ENCODE peak calls at places on chromosomes 6 and 20, in four cellular contexts. One of them, this sample, is unnamed.

GRCh38 chr6:46347669-46348068 is 143.6 kb downstream of the RCAN2 start:
- DNase-seq in A549: no peak
- DNase-seq in mesothelial cell of epicardium: no peak
- DNase-seq in MM.1S: no peak
- DNase-seq in this sample: no peak

GRCh38 chr20:62977613-62978558 is 25.4 kb downstream of the SLC17A9 start:
- DNase-seq in mesothelial cell of epicardium: no peak
- DNase-seq in MM.1S: peak; percentile 70
- DNase-seq in A549: peak; percentile 34
- DNase-seq in this sample: peak; percentile 66

GRCh38 chr6:65231616-65232015 is 475.4 kb downstream of the EYS start:
- DNase-seq in MM.1S: no peak
- DNase-seq in A549: no peak
- DNase-seq in mesothelial cell of epicardium: no peak
- DNase-seq in this sample: no peak

GRCh38 chr6:77678048-77678447 is 25.2 kb downstream of the MEI4 start:
- DNase-seq in mesothelial cell of epicardium: no peak
- DNase-seq in MM.1S: no peak
- DNase-seq in A549: no peak
- DNase-seq in this sample: no peak

GRCh38 chr6:24935753-24936152 is at the start of gene RIPOR2:
- DNase-seq in MM.1S: no peak
- DNase-seq in mesothelial cell of epicardium: no peak
- DNase-seq in A549: peak; percentile 3
- DNase-seq in this sample: peak; percentile 65

GRCh38 chr6:111817451-111818146 is 55.7 kb downstream of the FYN start:
- DNase-seq in A549: no peak
- DNase-seq in mesothelial cell of epicardium: no peak
- DNase-seq in MM.1S: no peak
- DNase-seq in this sample: no peak

GRCh38 chr6:123733180-123733579 is 70.5 kb upstream of the NKAIN2 start:
- DNase-seq in A549: no peak
- DNase-seq in mesothelial cell of epicardium: no peak
- DNase-seq in MM.1S: no peak
- DNase-seq in this sample: no peak

GRCh38 chr20:31682927-31683326 is 39.7 kb downstream of the BCL2L1 start:
- DNase-seq in mesothelial cell of epicardium: no peak
- DNase-seq in MM.1S: no peak
- DNase-seq in A549: no peak
- DNase-seq in this sample: no peak

GRCh38 chr6:97705568-97705967 is 422.6 kb upstream of the MMS22L start:
- DNase-seq in A549: peak; percentile 11
- DNase-seq in mesothelial cell of epicardium: no peak
- DNase-seq in MM.1S: no peak
- DNase-seq in this sample: no peak

GRCh38 chr20:15925376-15925775 is 647.9 kb downstream of the KIF16B start:
- DNase-seq in A549: no peak
- DNase-seq in MM.1S: no peak
- DNase-seq in mesothelial cell of epicardium: no peak
- DNase-seq in this sample: no peak

GRCh38 chr6:107064579-107065065 is 36.6 kb downstream of the MTRES1 start:
- DNase-seq in mesothelial cell of epicardium: no peak
- DNase-seq in MM.1S: peak; percentile 79
- DNase-seq in A549: no peak
- DNase-seq in this sample: no peak

GRCh38 chr6:141675957-141676356 is 456.8 kb upstream of the GJE1 start:
- DNase-seq in MM.1S: no peak
- DNase-seq in A549: peak; percentile 1
- DNase-seq in mesothelial cell of epicardium: no peak
- DNase-seq in this sample: no peak

GRCh38 chr6:106477790-106478189 is 117.3 kb downstream of the CRYBG1 start:
- DNase-seq in A549: no peak
- DNase-seq in MM.1S: no peak
- DNase-seq in mesothelial cell of epicardium: no peak
- DNase-seq in this sample: no peak

GRCh38 chr6:14964901-14965300 is 281.0 kb upstream of the JARID2 start:
- DNase-seq in mesothelial cell of epicardium: no peak
- DNase-seq in MM.1S: no peak
- DNase-seq in A549: no peak
- DNase-seq in this sample: no peak

GRCh38 chr6:32836873-32837272 is 1.7 kb downstream of the TAP2 start:
- DNase-seq in A549: no peak
- DNase-seq in mesothelial cell of epicardium: no peak
- DNase-seq in MM.1S: no peak
- DNase-seq in this sample: no peak

GRCh38 chr6:111220383-111221031 is 133.2 kb downstream of the SLC16A10 start:
- DNase-seq in A549: no peak
- DNase-seq in MM.1S: no peak
- DNase-seq in mesothelial cell of epicardium: no peak
- DNase-seq in this sample: no peak

GRCh38 chr6:139540276-139540675 is 165.8 kb upstream of the CITED2 start:
- DNase-seq in A549: no peak
- DNase-seq in mesothelial cell of epicardium: no peak
- DNase-seq in MM.1S: no peak
- DNase-seq in this sample: peak; percentile 36

GRCh38 chr20:14882157-14882556 is 544.7 kb upstream of the FLRT3 start:
- DNase-seq in A549: no peak
- DNase-seq in mesothelial cell of epicardium: no peak
- DNase-seq in MM.1S: no peak
- DNase-seq in this sample: no peak
- TF ChIP-seq CTCF in A549: no peak
- TF ChIP-seq CTCF in mesothelial cell of epicardium: no peak
- TF ChIP-seq CTCF in MM.1S: no peak
- TF ChIP-seq CTCF in this sample: no peak

GRCh38 chr6:73285674-73286283 is 22.8 kb upstream of the KHDC1 start:
- DNase-seq in MM.1S: peak; percentile 11
- DNase-seq in mesothelial cell of epicardium: no peak
- DNase-seq in A549: peak; percentile 47
- DNase-seq in this sample: no peak
- TF ChIP-seq CTCF in MM.1S: peak; percentile 31
- TF ChIP-seq CTCF in mesothelial cell of epicardium: no peak
- TF ChIP-seq CTCF in A549: peak; percentile 41
- TF ChIP-seq CTCF in this sample: peak; percentile 22

GRCh38 chr20:45685896-45686295 is 15.9 kb upstream of the WFDC11 start:
- DNase-seq in MM.1S: no peak
- DNase-seq in mesothelial cell of epicardium: no peak
- DNase-seq in A549: peak; percentile 25
- DNase-seq in this sample: no peak
- TF ChIP-seq CTCF in MM.1S: no peak
- TF ChIP-seq CTCF in mesothelial cell of epicardium: no peak
- TF ChIP-seq CTCF in A549: no peak
- TF ChIP-seq CTCF in this sample: peak; percentile 2

DNA sequence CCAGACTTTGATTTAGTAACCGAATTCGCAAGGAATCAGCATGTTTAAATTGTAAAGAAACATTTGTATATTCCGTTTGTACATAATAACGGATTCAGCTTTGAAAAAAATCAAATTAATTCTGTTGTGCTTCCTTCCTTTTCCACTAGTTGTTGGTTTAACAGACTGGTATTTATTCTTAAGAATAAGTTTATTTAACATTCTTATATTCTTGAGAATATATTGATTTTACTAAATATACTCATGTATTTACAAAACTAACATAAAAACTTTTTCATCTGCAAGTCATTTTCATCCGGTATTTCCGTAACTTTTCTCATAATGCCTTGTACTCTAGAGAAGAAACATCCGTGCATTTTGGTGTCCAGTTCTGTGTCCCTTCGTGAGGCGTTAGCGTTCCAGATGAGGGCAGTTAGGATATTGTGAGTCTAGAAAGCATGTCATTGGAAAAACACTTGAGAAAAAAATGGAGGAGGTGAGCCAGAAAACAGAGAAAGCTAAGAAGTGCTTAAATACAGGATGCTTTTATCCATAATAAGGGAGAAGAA is 1.6 kb downstream of the WRNIP1 start:
- DNase-seq in MM.1S: no peak
- DNase-seq in A549: no peak
- DNase-seq in mesothelial cell of epicardium: no peak
- DNase-seq in this sample: no peak
- TF ChIP-seq CTCF in MM.1S: no peak
- TF ChIP-seq CTCF in A549: no peak
- TF ChIP-seq CTCF in mesothelial cell of epicardium: no peak
- TF ChIP-seq CTCF in this sample: peak; percentile 8

GRCh38 chr6:43940071-43940392 is 170.0 kb downstream of the VEGFA start:
- DNase-seq in MM.1S: no peak
- DNase-seq in A549: no peak
- DNase-seq in mesothelial cell of epicardium: no peak
- DNase-seq in this sample: no peak
- TF ChIP-seq CTCF in MM.1S: no peak
- TF ChIP-seq CTCF in A549: no peak
- TF ChIP-seq CTCF in mesothelial cell of epicardium: no peak
- TF ChIP-seq CTCF in this sample: no peak